ENCODE peak calls at places on chromosomes 13 and 19, in seven cellular contexts. A is spleen; S is small intestine; K is fibroblast of the conjunctiva; D is stimulated activated CD8-positive, alpha-beta memory T cell treated with anti-CD3 and anti-CD28 coated beads, Interleukin-15, amount 100 ng/mL, for 4 hours; V is mesenteric fat pad; Q is NCI-H2171 treated with DMSO at 0.1 percent for 48 hours. B is an unnamed sample.

GRCh38 chr13:30731658-30732390 is 3.5 kb upstream of the ALOX5AP start:
- DNase-seq in V (no peak), Q (no peak), A (no peak), S (no peak), D (no peak), K (no peak), B (no peak)

GRCh38 chr19:47641891-47642485 is 33.1 kb downstream of the BICRA start:
- DNase-seq in Q (no peak), S (no peak), K (no peak), D (no peak), A (no peak), V (no peak), B (no peak)

GRCh38 chr13:97621025-97621424 is 187.1 kb downstream of the RAP2A start:
- DNase-seq in S (no peak), V (no peak), D (no peak), K (no peak), A (no peak), Q (no peak), B (no peak)

GRCh38 chr13:80339578-80339840 is 1.4 kb downstream of the SPRY2 start:
- DNase-seq in S (no peak), D (no peak), A (no peak), K (no peak), V (no peak), Q (no peak), B (no peak)

GRCh38 chr19:41373993-41374392 is 2.3 kb upstream of the TMEM91 start:
- DNase-seq in K (peak), A (no peak), V (no peak), D (no peak), Q (peak), S (peak), B (no peak)

GRCh38 chr19:49779731-49780578 is 13.2 kb downstream of the AP2A1 start:
- DNase-seq in V (no peak), K (no peak), Q (no peak), D (no peak), A (no peak), S (no peak), B (no peak)

GRCh38 chr19:3554254-3555083 is 2.9 kb downstream of the MFSD12 start:
- DNase-seq in K (no peak), Q (no peak), D (no peak), V (no peak), S (peak), A (peak), B (no peak)

GRCh38 chr13:94020833-94021232 is 458.6 kb downstream of the DCT start:
- DNase-seq in A (no peak), V (no peak), S (no peak), D (no peak), K (no peak), Q (no peak), B (no peak)

GRCh38 chr13:81778350-81778749 is 1437.4 kb upstream of the SPRY2 start:
- DNase-seq in A (no peak), Q (no peak), V (no peak), D (no peak), S (no peak), K (no peak), B (no peak)

GRCh38 chr13:43804461-43805070 is 17.8 kb upstream of the ENOX1 start:
- DNase-seq in K (peak), D (no peak), V (no peak), A (no peak), S (peak), Q (peak), B (peak)

GRCh38 chr19:46428278-46429141 is at the start of gene PNMA8C:
- DNase-seq in K (no peak), D (no peak), S (peak), A (peak), Q (no peak), V (no peak), B (no peak)

GRCh38 chr13:98419786-98420559 is 156.9 kb downstream of the STK24 start:
- DNase-seq in V (peak), D (no peak), Q (no peak), S (no peak), K (no peak), A (no peak), B (no peak)

GRCh38 chr19:1512671-1513491 is at the start of gene ADAMTSL5:
- DNase-seq in D (no peak), S (peak), A (no peak), K (peak), V (no peak), Q (no peak), B (peak)

GRCh38 chr13:109998030-109998429 is 211.6 kb upstream of the IRS2 start:
- DNase-seq in D (no peak), S (no peak), A (no peak), V (no peak), K (no peak), Q (no peak), B (no peak)

GRCh38 chr13:20685042-20685441 is 18.5 kb upstream of the IL17D start:
- DNase-seq in A (no peak), K (no peak), S (no peak), D (no peak), V (no peak), Q (no peak), B (no peak)

GRCh38 chr19:4390017-4390861 is 10.1 kb downstream of the SH3GL1 start:
- DNase-seq in S (no peak), K (no peak), Q (peak), D (no peak), A (peak), V (no peak), B (no peak)

GRCh38 chr19:42280761-42281174 is 11.7 kb downstream of the CIC start:
- DNase-seq in S (no peak), A (peak), K (no peak), V (no peak), D (no peak), Q (no peak), B (peak)

GRCh38 chr13:80048802-80049201 is 292.1 kb downstream of the SPRY2 start:
- DNase-seq in D (peak), Q (peak), S (peak), K (peak), V (peak), A (peak), B (peak)

GRCh38 chr13:39881887-39882286 is 226.4 kb downstream of the COG6 start:
- DNase-seq in K (no peak), Q (no peak), S (no peak), D (no peak), V (no peak), A (no peak), B (no peak)

GRCh38 chr19:7263521-7263920 is 30.7 kb downstream of the INSR start:
- DNase-seq in K (no peak), A (no peak), S (no peak), V (no peak), D (no peak), Q (no peak), B (no peak)

GRCh38 chr13:28012896-28013295 is 24.4 kb upstream of the URAD start:
- DNase-seq in D (no peak), K (no peak), S (no peak), A (no peak), Q (no peak), V (no peak), B (no peak)

GRCh38 chr13:113654175-113654560 is 3.8 kb downstream of the ATP4B start:
- DNase-seq in A (peak), S (no peak), Q (no peak), V (peak), D (no peak), K (no peak), B (no peak)

GRCh38 chr19:17385878-17386611 is 8.0 kb downstream of the CCDC194 start:
- DNase-seq in Q (peak), D (no peak), V (no peak), K (no peak), S (peak), A (peak), B (no peak)

GRCh38 chr13:41562083-41562482 is 104.7 kb downstream of the RGCC start:
- DNase-seq in V (no peak), D (no peak), A (no peak), Q (no peak), K (peak), S (no peak), B (no peak)

GRCh38 chr13:33231339-33231738 is 54.2 kb downstream of the STARD13 start:
- DNase-seq in K (no peak), Q (no peak), D (no peak), A (no peak), V (no peak), S (no peak), B (no peak)

GRCh38 chr13:59416561-59416960 is 747.2 kb downstream of the DIAPH3 start:
- DNase-seq in D (no peak), S (no peak), V (no peak), K (no peak), A (no peak), Q (peak), B (no peak)

GRCh38 chr19:566403-566802 is 6.0 kb upstream of the BSG start:
- DNase-seq in Q (no peak), V (no peak), D (no peak), A (no peak), K (no peak), S (no peak), B (no peak)

GRCh38 chr19:35495107-35496064 is 5.1 kb upstream of the KRTDAP start:
- DNase-seq in K (peak), S (peak), V (no peak), D (peak), A (peak), Q (peak), B (peak)

GRCh38 chr13:42041684-42042035 is 6.8 kb upstream of the DGKH start:
- DNase-seq in Q (no peak), K (no peak), D (no peak), S (peak), A (no peak), V (no peak), B (peak)

B was measured in NCI-H526.